ENCODE peak calls at places on chromosome 16, in ten cellular contexts. One of them, this sample, is unnamed.

GRCh38 chr16:81127051-81127450 is 30.9 kb upstream of the GCSH start:
- DNase-seq in Panc1: no peak
- DNase-seq in astrocyte of the spinal cord: peak
- DNase-seq in nephron progenitor cell: no peak
- DNase-seq in neural crest cell: no peak
- DNase-seq in HFFc6: peak
- DNase-seq in fibroblast of villous mesenchyme: no peak
- DNase-seq in heart right ventricle: no peak
- DNase-seq in tibial artery: no peak
- DNase-seq in right lobe of liver: no peak
- DNase-seq in this sample: no peak

GRCh38 chr16:17374668-17375255 is 96.0 kb downstream of the XYLT1 start:
- DNase-seq in Panc1: no peak
- DNase-seq in tibial artery: no peak
- DNase-seq in nephron progenitor cell: no peak
- DNase-seq in neural crest cell: no peak
- DNase-seq in astrocyte of the spinal cord: no peak
- DNase-seq in HFFc6: no peak
- DNase-seq in right lobe of liver: no peak
- DNase-seq in heart right ventricle: no peak
- DNase-seq in fibroblast of villous mesenchyme: no peak
- DNase-seq in this sample: no peak

GRCh38 chr16:4090476-4090875 is 25.8 kb downstream of the ADCY9 start:
- DNase-seq in heart right ventricle: peak
- DNase-seq in Panc1: no peak
- DNase-seq in tibial artery: peak
- DNase-seq in right lobe of liver: peak
- DNase-seq in astrocyte of the spinal cord: no peak
- DNase-seq in nephron progenitor cell: no peak
- DNase-seq in HFFc6: no peak
- DNase-seq in fibroblast of villous mesenchyme: no peak
- DNase-seq in neural crest cell: no peak
- DNase-seq in this sample: no peak

GRCh38 chr16:65185379-65185778 is 63.5 kb upstream of the CDH11 start:
- DNase-seq in right lobe of liver: no peak
- DNase-seq in fibroblast of villous mesenchyme: no peak
- DNase-seq in nephron progenitor cell: no peak
- DNase-seq in neural crest cell: no peak
- DNase-seq in heart right ventricle: no peak
- DNase-seq in Panc1: no peak
- DNase-seq in HFFc6: no peak
- DNase-seq in tibial artery: no peak
- DNase-seq in astrocyte of the spinal cord: no peak
- DNase-seq in this sample: no peak

GRCh38 chr16:17389392-17389791 is 81.4 kb downstream of the XYLT1 start:
- DNase-seq in fibroblast of villous mesenchyme: peak
- DNase-seq in heart right ventricle: no peak
- DNase-seq in tibial artery: no peak
- DNase-seq in Panc1: no peak
- DNase-seq in HFFc6: peak
- DNase-seq in neural crest cell: no peak
- DNase-seq in astrocyte of the spinal cord: no peak
- DNase-seq in right lobe of liver: no peak
- DNase-seq in nephron progenitor cell: no peak
- DNase-seq in this sample: no peak

GRCh38 chr16:53565300-53565699 is 62.3 kb upstream of the AKTIP start:
- DNase-seq in astrocyte of the spinal cord: no peak
- DNase-seq in fibroblast of villous mesenchyme: no peak
- DNase-seq in tibial artery: no peak
- DNase-seq in neural crest cell: no peak
- DNase-seq in nephron progenitor cell: no peak
- DNase-seq in right lobe of liver: no peak
- DNase-seq in heart right ventricle: no peak
- DNase-seq in Panc1: no peak
- DNase-seq in HFFc6: no peak
- DNase-seq in this sample: no peak

GRCh38 chr16:1745900-1746692 is 25.2 kb downstream of the NME3 start:
- DNase-seq in neural crest cell: no peak
- DNase-seq in right lobe of liver: no peak
- DNase-seq in tibial artery: no peak
- DNase-seq in astrocyte of the spinal cord: peak
- DNase-seq in nephron progenitor cell: no peak
- DNase-seq in heart right ventricle: no peak
- DNase-seq in HFFc6: peak
- DNase-seq in fibroblast of villous mesenchyme: peak
- DNase-seq in Panc1: no peak
- DNase-seq in this sample: no peak

GRCh38 chr16:679808-680624 is at the start of gene STUB1:
- DNase-seq in heart right ventricle: peak
- DNase-seq in fibroblast of villous mesenchyme: peak
- DNase-seq in tibial artery: peak
- DNase-seq in neural crest cell: peak
- DNase-seq in Panc1: no peak
- DNase-seq in nephron progenitor cell: peak
- DNase-seq in astrocyte of the spinal cord: peak
- DNase-seq in HFFc6: peak
- DNase-seq in right lobe of liver: peak
- DNase-seq in this sample: peak

GRCh38 chr16:46929378-46930332 is 43.8 kb downstream of the DNAJA2 start:
- DNase-seq in right lobe of liver: peak
- DNase-seq in fibroblast of villous mesenchyme: peak
- DNase-seq in HFFc6: peak
- DNase-seq in Panc1: no peak
- DNase-seq in astrocyte of the spinal cord: peak
- DNase-seq in heart right ventricle: peak
- DNase-seq in nephron progenitor cell: peak
- DNase-seq in tibial artery: no peak
- DNase-seq in neural crest cell: peak
- DNase-seq in this sample: peak

GRCh38 chr16:16004314-16004749 is 54.9 kb downstream of the ABCC1 start:
- DNase-seq in tibial artery: no peak
- DNase-seq in nephron progenitor cell: no peak
- DNase-seq in Panc1: no peak
- DNase-seq in astrocyte of the spinal cord: peak
- DNase-seq in heart right ventricle: no peak
- DNase-seq in fibroblast of villous mesenchyme: peak
- DNase-seq in neural crest cell: no peak
- DNase-seq in right lobe of liver: no peak
- DNase-seq in HFFc6: peak
- DNase-seq in this sample: no peak

GRCh38 chr16:3938471-3938842 is 57.9 kb upstream of the CREBBP start:
- DNase-seq in astrocyte of the spinal cord: no peak
- DNase-seq in heart right ventricle: no peak
- DNase-seq in neural crest cell: no peak
- DNase-seq in fibroblast of villous mesenchyme: no peak
- DNase-seq in Panc1: no peak
- DNase-seq in nephron progenitor cell: no peak
- DNase-seq in tibial artery: no peak
- DNase-seq in HFFc6: no peak
- DNase-seq in right lobe of liver: no peak
- DNase-seq in this sample: no peak

GRCh38 chr16:8110572-8111514 is 479.5 kb downstream of the TMEM114 start:
- DNase-seq in nephron progenitor cell: no peak
- DNase-seq in heart right ventricle: no peak
- DNase-seq in tibial artery: no peak
- DNase-seq in Panc1: no peak
- DNase-seq in right lobe of liver: no peak
- DNase-seq in astrocyte of the spinal cord: no peak
- DNase-seq in HFFc6: no peak
- DNase-seq in neural crest cell: no peak
- DNase-seq in fibroblast of villous mesenchyme: no peak
- DNase-seq in this sample: no peak

GRCh38 chr16:668519-669171 is 713 bp downstream of the RHOT2 start:
- DNase-seq in heart right ventricle: no peak
- DNase-seq in HFFc6: no peak
- DNase-seq in astrocyte of the spinal cord: no peak
- DNase-seq in tibial artery: no peak
- DNase-seq in fibroblast of villous mesenchyme: no peak
- DNase-seq in Panc1: no peak
- DNase-seq in right lobe of liver: no peak
- DNase-seq in nephron progenitor cell: peak
- DNase-seq in neural crest cell: no peak
- DNase-seq in this sample: no peak

GRCh38 chr16:79966226-79966625 is 365.7 kb upstream of the MAF start:
- DNase-seq in HFFc6: no peak
- DNase-seq in tibial artery: no peak
- DNase-seq in fibroblast of villous mesenchyme: no peak
- DNase-seq in Panc1: no peak
- DNase-seq in astrocyte of the spinal cord: no peak
- DNase-seq in right lobe of liver: no peak
- DNase-seq in nephron progenitor cell: no peak
- DNase-seq in neural crest cell: no peak
- DNase-seq in heart right ventricle: no peak
- DNase-seq in this sample: no peak

GRCh38 chr16:70480127-70481105 is 26.0 kb downstream of the FCSK start:
- DNase-seq in heart right ventricle: no peak
- DNase-seq in Panc1: no peak
- DNase-seq in right lobe of liver: no peak
- DNase-seq in neural crest cell: no peak
- DNase-seq in HFFc6: no peak
- DNase-seq in nephron progenitor cell: no peak
- DNase-seq in astrocyte of the spinal cord: no peak
- DNase-seq in tibial artery: no peak
- DNase-seq in fibroblast of villous mesenchyme: no peak
- DNase-seq in this sample: no peak

DNA sequence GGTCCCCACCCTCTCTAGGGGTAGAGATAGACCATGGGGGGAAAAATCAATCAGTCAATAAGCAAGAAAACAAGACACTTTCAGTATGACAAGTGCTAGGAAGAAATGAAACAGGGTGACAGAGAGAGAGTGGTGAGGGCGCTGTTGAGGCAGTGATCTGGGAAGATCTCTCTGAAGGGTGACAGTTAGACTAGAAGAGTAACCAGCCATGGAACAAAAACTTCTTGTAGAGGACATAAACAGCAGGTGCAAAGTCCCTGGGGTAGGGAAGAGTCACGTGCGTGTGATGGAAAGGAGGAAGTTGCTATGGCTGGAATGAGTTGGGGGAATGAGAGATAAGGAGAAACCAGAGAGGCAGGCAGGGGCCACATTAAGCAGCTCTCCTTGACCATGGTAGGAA is 16.8 kb upstream of the EMP2 start:
- DNase-seq in tibial artery: no peak
- DNase-seq in neural crest cell: no peak
- DNase-seq in Panc1: no peak
- DNase-seq in right lobe of liver: no peak
- DNase-seq in HFFc6: no peak
- DNase-seq in nephron progenitor cell: no peak
- DNase-seq in heart right ventricle: no peak
- DNase-seq in astrocyte of the spinal cord: no peak
- DNase-seq in fibroblast of villous mesenchyme: no peak
- DNase-seq in this sample: no peak
- TF ChIP-seq CTCF in tibial artery: no peak
- TF ChIP-seq CTCF in neural crest cell: no peak
- TF ChIP-seq CTCF in Panc1: no peak
- TF ChIP-seq CTCF in right lobe of liver: no peak
- TF ChIP-seq CTCF in HFFc6: no peak
- TF ChIP-seq CTCF in nephron progenitor cell: no peak
- TF ChIP-seq CTCF in heart right ventricle: no peak
- TF ChIP-seq CTCF in astrocyte of the spinal cord: no peak
- TF ChIP-seq CTCF in fibroblast of villous mesenchyme: no peak
- TF ChIP-seq CTCF in this sample: no peak

GRCh38 chr16:51968756-51969155 is 578.2 kb downstream of the TOX3 start:
- DNase-seq in right lobe of liver: no peak
- DNase-seq in astrocyte of the spinal cord: no peak
- DNase-seq in Panc1: no peak
- DNase-seq in heart right ventricle: no peak
- DNase-seq in tibial artery: no peak
- DNase-seq in HFFc6: peak
- DNase-seq in neural crest cell: no peak
- DNase-seq in fibroblast of villous mesenchyme: peak
- DNase-seq in nephron progenitor cell: no peak
- DNase-seq in this sample: no peak

GRCh38 chr16:51967566-51967965 is 579.4 kb downstream of the TOX3 start:
- DNase-seq in Panc1: no peak
- DNase-seq in heart right ventricle: no peak
- DNase-seq in tibial artery: no peak
- DNase-seq in neural crest cell: no peak
- DNase-seq in right lobe of liver: no peak
- DNase-seq in HFFc6: no peak
- DNase-seq in fibroblast of villous mesenchyme: no peak
- DNase-seq in astrocyte of the spinal cord: no peak
- DNase-seq in nephron progenitor cell: peak
- DNase-seq in this sample: no peak

DNA sequence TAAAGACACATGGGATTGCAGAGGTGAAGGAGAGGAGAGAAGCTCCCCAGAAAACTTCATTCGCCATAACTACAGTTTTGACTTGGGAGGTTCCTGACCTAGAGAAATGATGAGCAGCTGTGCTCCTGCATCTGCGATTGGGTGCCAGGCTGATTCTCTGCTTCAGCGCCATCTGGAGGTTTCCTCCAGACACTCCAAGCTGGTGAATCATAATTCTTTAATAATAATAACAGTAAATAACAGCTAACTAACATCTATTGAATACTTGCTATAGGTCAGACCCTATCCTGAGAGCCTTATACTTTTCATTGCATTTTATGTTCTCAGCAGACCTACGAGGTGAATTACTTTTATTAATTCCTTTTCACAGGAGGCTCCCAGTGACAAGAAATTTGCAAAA is 575.8 kb downstream of the TOX3 start:
- DNase-seq in HFFc6: peak
- DNase-seq in nephron progenitor cell: peak
- DNase-seq in fibroblast of villous mesenchyme: peak
- DNase-seq in right lobe of liver: no peak
- DNase-seq in neural crest cell: peak
- DNase-seq in heart right ventricle: no peak
- DNase-seq in tibial artery: no peak
- DNase-seq in astrocyte of the spinal cord: peak
- DNase-seq in Panc1: no peak
- DNase-seq in this sample: no peak
- TF ChIP-seq CTCF in HFFc6: peak
- TF ChIP-seq CTCF in nephron progenitor cell: peak
- TF ChIP-seq CTCF in fibroblast of villous mesenchyme: peak
- TF ChIP-seq CTCF in right lobe of liver: no peak
- TF ChIP-seq CTCF in neural crest cell: peak
- TF ChIP-seq CTCF in heart right ventricle: no peak
- TF ChIP-seq CTCF in tibial artery: no peak
- TF ChIP-seq CTCF in astrocyte of the spinal cord: peak
- TF ChIP-seq CTCF in Panc1: peak
- TF ChIP-seq CTCF in this sample: peak

GRCh38 chr16:67730326-67730725 is 11.2 kb upstream of the GFOD2 start:
- DNase-seq in HFFc6: no peak
- DNase-seq in tibial artery: no peak
- DNase-seq in fibroblast of villous mesenchyme: no peak
- DNase-seq in heart right ventricle: no peak
- DNase-seq in Panc1: no peak
- DNase-seq in nephron progenitor cell: no peak
- DNase-seq in neural crest cell: no peak
- DNase-seq in right lobe of liver: no peak
- DNase-seq in astrocyte of the spinal cord: no peak
- DNase-seq in this sample: no peak
- TF ChIP-seq CTCF in HFFc6: no peak
- TF ChIP-seq CTCF in tibial artery: no peak
- TF ChIP-seq CTCF in fibroblast of villous mesenchyme: no peak
- TF ChIP-seq CTCF in heart right ventricle: no peak
- TF ChIP-seq CTCF in Panc1: no peak
- TF ChIP-seq CTCF in nephron progenitor cell: no peak
- TF ChIP-seq CTCF in neural crest cell: no peak
- TF ChIP-seq CTCF in right lobe of liver: no peak
- TF ChIP-seq CTCF in astrocyte of the spinal cord: no peak
- TF ChIP-seq CTCF in this sample: no peak

GRCh38 chr16:49441366-49441780 is 67.8 kb downstream of the C16orf78 start:
- DNase-seq in nephron progenitor cell: peak
- DNase-seq in astrocyte of the spinal cord: no peak
- DNase-seq in tibial artery: peak
- DNase-seq in right lobe of liver: peak
- DNase-seq in fibroblast of villous mesenchyme: no peak
- DNase-seq in Panc1: no peak
- DNase-seq in neural crest cell: peak
- DNase-seq in HFFc6: no peak
- DNase-seq in heart right ventricle: peak
- DNase-seq in this sample: no peak
- TF ChIP-seq CTCF in nephron progenitor cell: no peak
- TF ChIP-seq CTCF in astrocyte of the spinal cord: peak
- TF ChIP-seq CTCF in tibial artery: no peak
- TF ChIP-seq CTCF in right lobe of liver: peak
- TF ChIP-seq CTCF in fibroblast of villous mesenchyme: no peak
- TF ChIP-seq CTCF in Panc1: no peak
- TF ChIP-seq CTCF in neural crest cell: peak
- TF ChIP-seq CTCF in HFFc6: no peak
- TF ChIP-seq CTCF in heart right ventricle: peak
- TF ChIP-seq CTCF in this sample: peak